ENCODE peak calls at places on chromosomes 12 and 14, in nine cellular contexts. B, P, A, S, F, O, I, T and Q are unnamed samples.

GRCh38 chr12:88546851-88547250 is 33.4 kb downstream of the KITLG start:
- DNase-seq in B (no peak), P (peak), A (no peak), S (no peak), F (no peak), O (no peak), I (no peak), T (no peak), Q (no peak)

GRCh38 chr14:97218713-97219355 is 421.7 kb downstream of the VRK1 start:
- DNase-seq in B (no peak), P (peak), A (no peak), S (no peak), F (peak), O (no peak), I (peak), T (peak), Q (no peak)

GRCh38 chr14:61608245-61609142 is 86.8 kb upstream of the HIF1A start:
- DNase-seq in B (peak), P (peak), A (no peak), S (no peak), F (no peak), O (no peak), I (peak), T (no peak), Q (no peak)

GRCh38 chr12:108805136-108805535 is 52.2 kb downstream of the SSH1 start:
- DNase-seq in B (no peak), P (peak), A (peak), S (no peak), F (no peak), O (no peak), I (no peak), T (no peak), Q (no peak)

GRCh38 chr14:38238332-38238731 is 17.6 kb downstream of the CLEC14A start:
- DNase-seq in B (peak), P (peak), A (no peak), S (no peak), F (no peak), O (no peak), I (no peak), T (no peak), Q (no peak)

GRCh38 chr12:643478-644292 is 19.6 kb downstream of the NINJ2 start:
- DNase-seq in B (no peak), P (no peak), A (peak), S (no peak), F (peak), O (peak), I (no peak), T (no peak), Q (no peak)

GRCh38 chr12:70243510-70244331 is 488 bp downstream of the CNOT2 start:
- DNase-seq in B (peak), P (peak), A (peak), S (peak), F (peak), O (peak), I (peak), T (peak), Q (peak)

GRCh38 chr14:70897475-70897874 is 9.8 kb upstream of the PCNX1 start:
- DNase-seq in B (no peak), P (peak), A (no peak), S (no peak), F (no peak), O (no peak), I (no peak), T (no peak), Q (no peak)

GRCh38 chr14:96565811-96566210 is 63.6 kb downstream of the PAPOLA start:
- DNase-seq in B (no peak), P (no peak), A (no peak), S (no peak), F (no peak), O (no peak), I (no peak), T (no peak), Q (no peak)

GRCh38 chr14:69316449-69317391 is 56.8 kb downstream of the GALNT16 start:
- DNase-seq in B (peak), P (peak), A (peak), S (no peak), F (no peak), O (peak), I (no peak), T (peak), Q (no peak)

GRCh38 chr12:1846421-1847405 is 26.3 kb downstream of the LRTM2 start:
- DNase-seq in B (no peak), P (no peak), A (peak), S (no peak), F (no peak), O (peak), I (no peak), T (no peak), Q (no peak)

GRCh38 chr12:6769003-6769389 is 2.8 kb downstream of the PTMS start:
- DNase-seq in B (no peak), P (peak), A (peak), S (no peak), F (no peak), O (peak), I (peak), T (no peak), Q (no peak)

GRCh38 chr12:47088021-47088944 is 8.5 kb upstream of the AMIGO2 start:
- DNase-seq in B (no peak), P (peak), A (no peak), S (no peak), F (no peak), O (peak), I (no peak), T (no peak), Q (no peak)

GRCh38 chr14:43141636-43142191 is 1365.4 kb downstream of the FSCB start:
- DNase-seq in B (no peak), P (no peak), A (no peak), S (no peak), F (no peak), O (no peak), I (no peak), T (peak), Q (no peak)

GRCh38 chr12:10331642-10332239 is 24.1 kb downstream of the KLRD1 start:
- DNase-seq in B (peak), P (peak), A (no peak), S (no peak), F (peak), O (no peak), I (peak), T (no peak), Q (no peak)

GRCh38 chr12:115897718-115898117 is 379.8 kb downstream of the MED13L start:
- DNase-seq in B (no peak), P (peak), A (no peak), S (no peak), F (no peak), O (no peak), I (no peak), T (no peak), Q (no peak)

GRCh38 chr12:115455268-115455681 is 771.3 kb upstream of the TBX3 start:
- DNase-seq in B (no peak), P (no peak), A (no peak), S (no peak), F (no peak), O (no peak), I (no peak), T (no peak), Q (no peak)

GRCh38 chr12:114812858-114813761 is 129.1 kb upstream of the TBX3 start:
- DNase-seq in B (peak), P (peak), A (peak), S (no peak), F (no peak), O (no peak), I (peak), T (no peak), Q (no peak)

GRCh38 chr12:101968770-101969169 is 91.4 kb downstream of the DRAM1 start:
- DNase-seq in B (no peak), P (peak), A (no peak), S (no peak), F (peak), O (no peak), I (no peak), T (no peak), Q (no peak)

GRCh38 chr14:53880761-53881160 is 75.9 kb downstream of the BMP4 start:
- DNase-seq in B (no peak), P (no peak), A (no peak), S (no peak), F (no peak), O (no peak), I (no peak), T (no peak), Q (no peak)

GRCh38 chr12:84842406-84843013 is 70.1 kb downstream of the SLC6A15 start:
- DNase-seq in B (peak), P (peak), A (no peak), S (no peak), F (peak), O (no peak), I (peak), T (no peak), Q (no peak)

GRCh38 chr12:121423682-121424631 is 24.0 kb downstream of the RNF34 start:
- DNase-seq in B (no peak), P (no peak), A (no peak), S (no peak), F (no peak), O (peak), I (no peak), T (no peak), Q (no peak)

GRCh38 chr12:121427556-121428055 is 27.7 kb downstream of the RNF34 start:
- DNase-seq in B (no peak), P (no peak), A (no peak), S (no peak), F (no peak), O (no peak), I (no peak), T (no peak), Q (no peak)

GRCh38 chr12:121423253-121423652 is 23.3 kb downstream of the RNF34 start:
- DNase-seq in B (no peak), P (no peak), A (no peak), S (no peak), F (no peak), O (no peak), I (no peak), T (no peak), Q (no peak)

GRCh38 chr12:121428883-121429282 is 29.0 kb downstream of the RNF34 start:
- DNase-seq in B (no peak), P (no peak), A (no peak), S (no peak), F (no peak), O (no peak), I (no peak), T (no peak), Q (no peak)

GRCh38 chr12:121424632-121424992 is 24.7 kb downstream of the RNF34 start:
- DNase-seq in B (no peak), P (no peak), A (no peak), S (no peak), F (no peak), O (no peak), I (no peak), T (no peak), Q (no peak)
- H3K27ac ChIP-seq in B (no peak), P (no peak), A (no peak), S (no peak), F (no peak), O (peak), I (no peak), T (no peak), Q (no peak)

DNA sequence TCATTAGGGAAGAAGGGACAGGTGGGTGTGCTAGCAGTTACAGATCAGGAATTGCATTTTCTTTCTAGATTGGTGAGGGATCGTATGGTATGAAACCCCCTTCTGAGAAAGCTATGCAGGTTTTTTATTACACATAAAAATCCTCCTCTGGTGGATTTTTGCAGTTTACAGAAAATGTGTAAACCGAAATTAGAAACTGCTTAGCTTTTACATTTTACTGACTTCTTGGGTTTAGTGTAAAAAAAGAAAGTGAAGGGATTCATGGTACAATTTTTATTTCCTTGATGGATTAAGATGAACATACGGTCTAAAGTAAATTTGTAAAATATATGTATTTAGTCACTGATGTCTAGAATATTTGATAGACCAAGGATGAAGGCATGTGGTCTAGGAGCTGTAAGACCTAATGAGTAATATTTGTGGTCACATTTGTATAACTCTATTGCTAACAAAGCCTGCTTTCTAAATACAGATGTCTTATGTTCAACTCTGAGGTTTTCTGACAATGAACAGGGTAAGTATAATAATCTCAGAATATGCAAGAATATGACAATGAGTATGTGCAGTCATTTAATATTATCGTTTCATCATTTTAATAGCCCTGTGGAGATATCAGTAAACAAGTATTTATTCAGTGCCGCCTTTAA is 389.8 kb downstream of the LRIG3 start:
- DNase-seq in B (peak), P (peak), A (no peak), S (no peak), F (no peak), O (no peak), I (no peak), T (no peak), Q (no peak)
- H3K4me3 ChIP-seq in B (peak), P (no peak), A (no peak), S (no peak), F (no peak), O (no peak), I (no peak), T (no peak), Q (no peak)

DNA sequence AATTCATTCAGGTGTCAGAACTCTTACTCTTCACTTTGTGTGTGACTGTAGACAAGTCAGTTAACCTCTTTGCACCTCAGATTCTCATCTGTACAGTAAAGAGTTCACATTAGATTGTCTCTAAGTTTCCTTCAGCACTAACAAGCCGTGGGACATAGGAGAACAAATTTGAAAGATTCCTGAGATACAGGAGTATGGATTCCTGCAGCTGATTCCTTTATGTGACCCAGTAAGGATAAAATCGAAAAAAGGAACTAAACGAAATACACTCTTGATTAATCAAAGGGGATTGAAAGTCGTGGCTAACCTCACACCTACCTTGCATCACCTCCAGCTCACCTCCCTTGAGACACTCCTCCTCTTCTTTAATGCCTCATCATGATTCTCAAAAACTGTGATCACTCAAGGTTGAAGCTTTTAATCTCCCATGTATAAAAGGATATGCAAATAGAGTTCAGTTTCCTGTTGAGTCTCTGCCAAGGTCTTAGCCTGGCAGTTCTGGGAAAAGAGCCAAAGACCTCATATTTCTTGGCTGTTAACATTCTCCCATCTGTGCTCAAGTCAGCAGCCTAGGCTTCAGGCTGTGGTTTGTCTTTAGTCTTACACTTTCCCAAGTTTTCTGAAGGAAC is 156.6 kb downstream of the DAD1 start:
- DNase-seq in B (peak), P (peak), A (peak), S (no peak), F (no peak), O (no peak), I (no peak), T (no peak), Q (no peak)
- H3K27ac ChIP-seq in B (no peak), P (no peak), A (no peak), S (no peak), F (no peak), O (no peak), I (no peak), T (no peak), Q (peak)

GRCh38 chr14:54946500-54946899 is 43.9 kb upstream of the GCH1 start:
- DNase-seq in B (no peak), P (no peak), A (no peak), S (no peak), F (no peak), O (no peak), I (no peak), T (no peak), Q (no peak)
- H3K4me3 ChIP-seq in B (no peak), P (no peak), A (no peak), S (no peak), F (no peak), O (no peak), I (no peak), T (no peak), Q (no peak)

DNA sequence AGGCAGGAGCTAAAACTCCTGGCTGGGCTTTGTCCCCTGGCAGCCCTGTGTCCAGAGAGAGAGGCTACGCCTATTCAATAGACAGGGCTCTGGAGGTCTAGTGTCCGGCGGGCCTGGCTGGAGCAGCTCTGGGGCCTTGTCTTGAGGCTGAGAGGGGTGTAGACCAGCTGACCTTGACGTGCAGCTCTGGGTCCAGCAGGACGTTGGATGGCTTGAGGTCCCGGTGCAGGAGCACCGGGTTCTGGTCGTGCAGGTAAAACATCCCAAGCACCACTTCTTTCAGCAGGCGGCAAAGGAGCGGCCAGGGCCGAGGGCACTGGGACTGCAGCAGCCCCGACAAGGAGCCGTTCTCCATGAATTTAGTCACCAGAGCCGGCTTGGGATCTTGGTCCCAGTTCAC is 948 bp downstream of the RIPK3 start:
- DNase-seq in B (no peak), P (no peak), A (no peak), S (no peak), F (no peak), O (no peak), I (no peak), T (no peak), Q (no peak)
- H3K27ac ChIP-seq in B (no peak), P (no peak), A (no peak), S (no peak), F (no peak), O (no peak), I (no peak), T (no peak), Q (peak)

DNA sequence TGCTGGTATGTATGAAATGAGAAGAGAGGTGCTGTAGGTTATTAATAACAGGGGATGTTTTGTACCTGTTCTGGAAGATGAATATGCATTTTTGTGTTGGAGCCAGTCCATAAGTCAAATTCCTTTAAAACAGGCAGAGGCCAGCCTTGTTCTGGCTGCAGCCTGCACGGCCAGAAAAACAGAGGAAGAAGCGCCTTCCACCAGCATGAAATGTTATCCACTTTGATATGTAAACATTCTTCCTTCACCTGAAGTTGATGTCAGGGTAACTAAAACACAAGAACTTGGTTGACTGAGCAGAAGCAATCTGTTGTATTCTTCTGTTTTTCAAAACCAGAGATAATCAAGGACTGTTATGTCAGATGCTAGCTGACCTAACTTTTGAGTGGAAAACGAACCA is 237.9 kb upstream of the PLEKHG7 start:
- DNase-seq in B (no peak), P (no peak), A (no peak), S (no peak), F (no peak), O (no peak), I (no peak), T (no peak), Q (no peak)
- H3K4me3 ChIP-seq in B (no peak), P (no peak), A (no peak), S (no peak), F (no peak), O (no peak), I (no peak), T (no peak), Q (no peak)